ENCODE peak calls at places on chromosomes 11 and 22, in four cellular contexts. U, B, G and P are unnamed samples.

GRCh38 chr11:33160147-33160546 is 1.1 kb downstream of the CSTF3 start:
- DNase-seq in U (no peak), B (no peak), G (peak; percentile 61), P (peak; percentile 71)

GRCh38 chr11:126573325-126574076 is 218.0 kb downstream of the ST3GAL4 start:
- DNase-seq in U (no peak), B (no peak), G (no peak), P (peak; percentile 4)

GRCh38 chr11:35893796-35894475 is 49.9 kb upstream of the LDLRAD3 start:
- DNase-seq in U (peak; percentile 21), B (no peak), G (peak; percentile 33), P (peak; percentile 21)

GRCh38 chr11:30753994-30754393 is 167.8 kb upstream of the MPPED2 start:
- DNase-seq in U (no peak), B (no peak), G (no peak), P (no peak)

GRCh38 chr11:9535189-9535781 is 38.2 kb upstream of the WEE1 start:
- DNase-seq in U (no peak), B (peak; percentile 90), G (peak; percentile 90), P (peak; percentile 66)

GRCh38 chr22:24424001-24424900 is 3.1 kb upstream of the ADORA2A start:
- DNase-seq in U (no peak), B (peak; percentile 74), G (no peak), P (no peak)

GRCh38 chr22:25746012-25746373 is 4.0 kb downstream of the MYO18B start:
- DNase-seq in U (no peak), B (no peak), G (peak; percentile 53), P (peak; percentile 36)

GRCh38 chr22:27820896-27821866 is 19.6 kb upstream of the MN1 start:
- DNase-seq in U (no peak), B (peak; percentile 88), G (no peak), P (no peak)

GRCh38 chr11:76653674-76654309 is 16.8 kb downstream of the LRRC32 start:
- DNase-seq in U (peak; percentile 94), B (peak; percentile 85), G (peak; percentile 92), P (peak; percentile 81)

GRCh38 chr11:68911731-68912130 is 8.0 kb downstream of the IGHMBP2 start:
- DNase-seq in U (no peak), B (no peak), G (no peak), P (no peak)

GRCh38 chr11:539971-540481 is 2.7 kb downstream of the LRRC56 start:
- DNase-seq in U (no peak), B (peak; percentile 42), G (no peak), P (no peak)

GRCh38 chr11:62433553-62434301 is 14.9 kb downstream of the SCGB1A1 start:
- DNase-seq in U (no peak), B (no peak), G (no peak), P (peak; percentile 39)

GRCh38 chr11:85845052-85845631 is 10.0 kb upstream of the CCDC83 start:
- DNase-seq in U (no peak), B (no peak), G (peak; percentile 33), P (peak; percentile 6)

GRCh38 chr11:57214494-57214893 is 22.6 kb downstream of the APLNR start:
- DNase-seq in U (peak; percentile 68), B (peak; percentile 40), G (peak; percentile 75), P (peak; percentile 77)

GRCh38 chr11:55503449-55503848 is 50.8 kb upstream of the OR4C15 start:
- DNase-seq in U (no peak), B (no peak), G (no peak), P (no peak)

GRCh38 chr11:3617990-3618389 is 23.8 kb downstream of the ART5 start:
- DNase-seq in U (no peak), B (no peak), G (no peak), P (no peak)

GRCh38 chr22:41966607-41967240 is 2.5 kb upstream of the SEPTIN3 start:
- DNase-seq in U (peak; percentile 61), B (no peak), G (peak; percentile 86), P (peak; percentile 95)

GRCh38 chr22:35446365-35446764 is 46.4 kb downstream of the MCM5 start:
- DNase-seq in U (peak; percentile 77), B (no peak), G (peak; percentile 79), P (peak; percentile 94)

GRCh38 chr11:75240381-75241035 is at the start of gene TPBGL:
- DNase-seq in U (no peak), B (peak; percentile 71), G (no peak), P (peak; percentile 21)

GRCh38 chr11:76694664-76695063 is 24.1 kb upstream of the LRRC32 start:
- DNase-seq in U (peak; percentile 49), B (no peak), G (peak; percentile 72), P (peak; percentile 85)

GRCh38 chr11:10865837-10866270 is 8.0 kb upstream of the ZBED5 start:
- DNase-seq in U (no peak), B (no peak), G (no peak), P (no peak)

GRCh38 chr11:120666121-120666639 is 154.6 kb downstream of the GRIK4 start:
- DNase-seq in U (no peak), B (no peak), G (no peak), P (no peak)

GRCh38 chr11:67389477-67389876 is 2.3 kb upstream of the RAD9A start:
- DNase-seq in U (no peak), B (peak; percentile 77), G (no peak), P (no peak)

GRCh38 chr22:43168416-43169309 is 17.3 kb downstream of the TSPO start:
- DNase-seq in U (no peak), B (no peak), G (peak; percentile 65), P (peak; percentile 84)

GRCh38 chr11:70473186-70473872 is 75.0 kb downstream of the CTTN start:
- DNase-seq in U (no peak), B (no peak), G (no peak), P (no peak)

GRCh38 chr22:22558972-22559603 is at the start of gene PRAME:
- DNase-seq in U (no peak), B (peak; percentile 77), G (peak; percentile 39), P (peak; percentile 55)

GRCh38 chr11:25899761-25900160 is 432.2 kb upstream of the ANO3 start:
- DNase-seq in U (no peak), B (no peak), G (no peak), P (no peak)

GRCh38 chr22:47006869-47007268 is 244.4 kb downstream of the TBC1D22A start:
- DNase-seq in U (no peak), B (no peak), G (no peak), P (no peak)

GRCh38 chr22:41731609-41732008 is 32.3 kb downstream of the MEI1 start:
- DNase-seq in U (no peak), B (no peak), G (no peak), P (no peak)

GRCh38 chr11:94103476-94103875 is 25.2 kb upstream of the PANX1 start:
- DNase-seq in U (no peak), B (no peak), G (no peak), P (no peak)

GRCh38 chr22:44597616-44598015 is 99.6 kb upstream of the RTL6 start:
- DNase-seq in U (peak; percentile 7), B (no peak), G (no peak), P (no peak)

GRCh38 chr11:59187020-59187419 is 15.1 kb downstream of the DTX4 start:
- DNase-seq in U (no peak), B (no peak), G (no peak), P (no peak)

GRCh38 chr11:33059331-33060007 is 20.1 kb downstream of the TCP11L1 start:
- DNase-seq in U (no peak), B (no peak), G (no peak), P (no peak)

GRCh38 chr11:72773291-72773690 is 20.6 kb downstream of the STARD10 start:
- DNase-seq in U (peak; percentile 57), B (peak; percentile 78), G (peak; percentile 81), P (peak; percentile 94)

GRCh38 chr11:9787981-9788521 is 124.2 kb downstream of the SWAP70 start:
- DNase-seq in U (peak; percentile 93), B (peak; percentile 52), G (peak; percentile 77), P (peak; percentile 90)

GRCh38 chr22:24331468-24332440 is 61.1 kb downstream of the SPECC1L start:
- DNase-seq in U (no peak), B (no peak), G (no peak), P (peak; percentile 39)

GRCh38 chr11:15113381-15113780 is 1.3 kb upstream of the INSC start:
- DNase-seq in U (no peak), B (no peak), G (no peak), P (no peak)

GRCh38 chr11:134412508-134413333 is 679 bp upstream of the B3GAT1 start:
- DNase-seq in U (no peak), B (peak; percentile 58), G (no peak), P (no peak)
- H3K4me3 ChIP-seq in U (no peak overlapping the region), B (peak overlapping the region; percentile 56), G (peak overlapping the region; percentile 10), P (peak overlapping the region; percentile 20)

DNA sequence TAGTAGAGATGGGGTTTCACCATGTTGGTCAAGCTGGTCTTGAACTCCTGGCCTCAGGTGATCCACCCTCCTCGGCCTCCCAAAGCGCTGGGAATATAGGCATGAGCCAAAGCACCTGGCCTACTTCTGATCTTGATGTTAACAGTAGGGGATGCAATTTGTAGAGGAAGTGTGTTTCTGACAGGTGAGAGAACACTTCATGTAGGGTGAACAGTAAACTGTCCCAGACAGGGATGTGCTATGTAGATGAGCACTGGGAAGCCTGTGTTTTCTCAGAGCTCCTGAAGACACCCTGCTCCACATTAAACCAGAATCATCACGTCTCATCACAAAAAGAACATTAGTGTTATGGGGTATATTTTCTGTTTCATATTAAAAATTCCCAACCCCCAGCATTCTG is 45.2 kb downstream of the UBASH3B start:
- DNase-seq in U (no peak), B (no peak), G (no peak), P (no peak)
- H3K4me3 ChIP-seq in U (no peak overlapping the region), B (no peak overlapping the region), G (no peak overlapping the region), P (no peak overlapping the region)

GRCh38 chr11:125384825-125385224 is 111.2 kb downstream of the FEZ1 start:
- DNase-seq in U (no peak), B (no peak), G (no peak), P (no peak)

GRCh38 chr11:125387991-125388390 is 108.1 kb downstream of the FEZ1 start:
- DNase-seq in U (no peak), B (no peak), G (no peak), P (no peak)

GRCh38 chr11:125393331-125393730 is 102.7 kb downstream of the FEZ1 start:
- DNase-seq in U (no peak), B (no peak), G (no peak), P (no peak)

GRCh38 chr11:125390949-125391348 is 105.1 kb downstream of the FEZ1 start:
- DNase-seq in U (peak; percentile 43), B (no peak), G (peak; percentile 81), P (peak; percentile 28)

DNA sequence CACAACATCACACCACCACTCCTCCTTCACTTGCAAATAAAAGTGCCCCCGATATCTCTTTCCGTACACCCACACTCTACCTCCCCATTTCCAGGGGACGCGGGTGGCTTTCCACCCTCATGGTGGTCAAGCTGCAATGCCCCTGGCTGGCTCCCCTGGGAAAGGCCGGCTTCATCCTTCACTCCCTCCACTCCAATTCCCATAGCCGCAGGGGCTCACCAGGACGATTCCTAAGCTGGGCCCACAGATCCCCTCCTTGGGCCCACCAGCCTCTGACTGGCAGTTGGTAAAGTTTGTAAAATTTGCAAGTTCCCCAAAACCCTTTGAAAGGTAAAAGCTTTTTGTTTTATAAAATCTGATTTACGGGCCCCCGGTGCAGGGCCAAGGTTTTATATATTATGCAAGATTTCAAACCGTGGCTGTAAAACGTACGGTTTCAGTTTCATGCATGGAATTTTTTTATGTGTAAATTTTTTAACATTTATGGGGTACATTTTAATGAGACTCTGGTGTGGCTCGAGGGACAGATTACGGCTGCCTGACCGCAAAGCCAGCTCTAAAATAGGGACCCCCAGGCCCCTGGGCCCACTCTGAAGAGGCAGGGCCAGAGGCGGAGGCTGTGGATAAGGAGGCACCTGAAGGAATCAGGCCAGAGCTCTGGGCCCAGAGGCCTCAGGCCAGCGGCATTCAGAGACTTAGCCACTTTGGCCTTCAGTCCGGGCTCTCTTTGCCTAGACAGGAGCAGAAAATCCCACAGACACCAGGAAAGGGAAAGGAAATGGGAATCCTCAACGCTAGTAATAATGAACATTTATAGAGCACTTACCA is 106.5 kb downstream of the FEZ1 start:
- DNase-seq in U (no peak), B (no peak), G (no peak), P (no peak)
- H3K4me3 ChIP-seq in U (no peak overlapping the region), B (no peak overlapping the region), G (no peak overlapping the region), P (no peak overlapping the region)

GRCh38 chr22:40679964-40680818 is 907 bp downstream of the MCHR1 start:
- DNase-seq in U (no peak), B (no peak), G (peak; percentile 46), P (peak; percentile 27)
- H3K4me3 ChIP-seq in U (peak overlapping the region; percentile 55), B (peak overlapping the region; percentile 36), G (peak overlapping the region; percentile 34), P (no peak overlapping the region)